ENCODE peak calls at places on chromosomes 1 and 21, in four cellular contexts. S is stimulated activated CD8-positive, alpha-beta memory T cell treated with anti-CD3 and anti-CD28 coated beads, Interleukin-4, amount 100 ng/mL, for 1 hour; U is WTC11; R is iris pigment epithelial cell. C is an unnamed sample.

GRCh38 chr1:186806477-186806876 is 22.3 kb upstream of the PLA2G4A start:
- DNase-seq in S (no peak), U (peak), R (peak), C (peak)

GRCh38 chr21:43268804-43269186 is 100.0 kb downstream of the CRYAA start:
- DNase-seq in S (no peak), U (no peak), R (no peak), C (no peak)

GRCh38 chr1:184802739-184803492 is 48.3 kb upstream of the EDEM3 start:
- DNase-seq in S (no peak), U (no peak), R (peak), C (no peak)

GRCh38 chr1:232142403-232143314 is 487.3 kb downstream of the SIPA1L2 start:
- DNase-seq in S (no peak), U (no peak), R (peak), C (peak)

GRCh38 chr1:48776400-48777218 is at the start of gene BEND5:
- DNase-seq in S (peak), U (peak), R (no peak), C (no peak)

GRCh38 chr21:32366191-32366590 is 26.6 kb downstream of the URB1 start:
- DNase-seq in S (no peak), U (no peak), R (no peak), C (no peak)

GRCh38 chr1:47658161-47658920 is 220.5 kb downstream of the FOXD2 start:
- DNase-seq in S (no peak), U (no peak), R (no peak), C (no peak)

GRCh38 chr1:151790940-151791651 is 796 bp upstream of the TDRKH start:
- DNase-seq in S (no peak), U (peak), R (peak), C (no peak)

GRCh38 chr21:42148584-42148983 is 70.4 kb upstream of the ABCG1 start:
- DNase-seq in S (no peak), U (no peak), R (no peak), C (no peak)

GRCh38 chr21:27572681-27573080 is 605.8 kb upstream of the ADAMTS5 start:
- DNase-seq in S (no peak), U (no peak), R (peak), C (peak)

GRCh38 chr1:171787686-171788480 is 6.4 kb downstream of the METTL13 start:
- DNase-seq in S (no peak), U (no peak), R (no peak), C (no peak)

GRCh38 chr1:79497193-79497773 is 490.8 kb upstream of the ADGRL4 start:
- DNase-seq in S (no peak), U (peak), R (peak), C (peak)

GRCh38 chr1:243686149-243686548 is 163.9 kb downstream of the AKT3 start:
- DNase-seq in S (no peak), U (no peak), R (peak), C (no peak)

GRCh38 chr1:231039161-231040018 is 664 bp downstream of the FAM89A start:
- DNase-seq in S (no peak), U (peak), R (peak), C (no peak)

GRCh38 chr1:95021085-95021484 is 51.7 kb downstream of the ALG14 start:
- DNase-seq in S (no peak), U (no peak), R (peak), C (no peak)

GRCh38 chr1:55374801-55375616 is 159.8 kb upstream of the USP24 start:
- DNase-seq in S (no peak), U (no peak), R (no peak), C (no peak)

GRCh38 chr1:185869590-185869989 is 135.4 kb downstream of the HMCN1 start:
- DNase-seq in S (no peak), U (no peak), R (no peak), C (no peak)

GRCh38 chr1:228927947-228928898 is 192.9 kb downstream of the RHOU start:
- DNase-seq in S (no peak), U (no peak), R (peak), C (no peak)

GRCh38 chr1:230515451-230516145 is 89.5 kb upstream of the PGBD5 start:
- DNase-seq in S (no peak), U (peak), R (no peak), C (no peak)

GRCh38 chr1:99645699-99646531 is at the start of gene PALMD:
- DNase-seq in S (no peak), U (peak), R (peak), C (no peak)

GRCh38 chr1:198449727-198450433 is 90.6 kb downstream of the ATP6V1G3 start:
- DNase-seq in S (no peak), U (no peak), R (peak), C (peak)

GRCh38 chr1:153985984-153986761 is at the start of gene RAB13:
- DNase-seq in S (no peak), U (peak), R (peak), C (peak)

GRCh38 chr1:192474080-192474683 is 101.4 kb upstream of the RGS1 start:
- DNase-seq in S (no peak), U (no peak), R (peak), C (no peak)

GRCh38 chr1:70411360-70411844 is 334 bp downstream of the CTH start:
- DNase-seq in S (no peak), U (no peak), R (peak), C (no peak)

GRCh38 chr1:214019499-214019898 is 31.7 kb downstream of the PROX1 start:
- DNase-seq in S (no peak), U (no peak), R (no peak), C (no peak)

GRCh38 chr1:81894867-81895266 is 94.1 kb downstream of the ADGRL2 start:
- DNase-seq in S (no peak), U (no peak), R (peak), C (no peak)

GRCh38 chr1:153536618-153537375 is 1.0 kb upstream of the S100A6 start:
- DNase-seq in S (no peak), U (no peak), R (no peak), C (peak)

GRCh38 chr21:20996421-20997307 is 1.5 kb upstream of the NCAM2 start:
- DNase-seq in S (no peak), U (peak), R (peak), C (peak)

GRCh38 chr1:19640363-19641316 is 3.5 kb upstream of the NBL1 start:
- DNase-seq in S (no peak), U (peak), R (no peak), C (peak)